ENCODE peak calls at places on chromosomes 1 and 21, in ten cellular contexts. O is tibial nerve; D is GM23248; R is lower lobe of right lung; K is aorta; A is gastrocnemius medialis; G is lung; W is body of pancreas; U is naive thymus-derived CD4-positive, alpha-beta T cell; Q is GM23338. J is an unnamed sample. For H3K4me1, the result is how much of the 10 kb centered on the place peaks cover.

GRCh38 chr1:206442101-206442500 is 28.2 kb upstream of the IKBKE start:
- DNase-seq in O (no peak), D (peak), R (no peak), K (no peak), A (no peak), G (no peak), W (no peak), U (no peak), Q (no peak), J (no peak)

GRCh38 chr1:77424236-77424635 is 142.4 kb downstream of the AK5 start:
- DNase-seq in O (no peak), D (peak), R (no peak), K (no peak), A (no peak), G (no peak), W (no peak), U (no peak), Q (no peak), J (no peak)

GRCh38 chr1:94612081-94612480 is 70.5 kb upstream of the F3 start:
- DNase-seq in O (no peak), D (no peak), R (no peak), K (no peak), A (no peak), G (no peak), W (no peak), U (no peak), Q (no peak), J (no peak)

GRCh38 chr1:67818725-67819301 is 14.5 kb downstream of the GNG12 start:
- DNase-seq in O (no peak), D (peak), R (no peak), K (no peak), A (no peak), G (no peak), W (no peak), U (no peak), Q (no peak), J (no peak)

GRCh38 chr1:13593511-13594131 is 10.0 kb downstream of the PDPN start:
- DNase-seq in O (peak), D (peak), R (no peak), K (peak), A (peak), G (no peak), W (peak), U (no peak), Q (peak), J (peak)

GRCh38 chr1:93304716-93305138 is 41.0 kb upstream of the DR1 start:
- DNase-seq in O (no peak), D (peak), R (no peak), K (no peak), A (peak), G (peak), W (peak), U (peak), Q (peak), J (peak)

GRCh38 chr1:240385985-240386978 is 225.7 kb downstream of the GREM2 start:
- DNase-seq in O (no peak), D (peak), R (no peak), K (no peak), A (no peak), G (no peak), W (no peak), U (no peak), Q (no peak), J (no peak)

GRCh38 chr1:62318756-62319544 is at the start of gene KANK4:
- DNase-seq in O (no peak), D (peak), R (no peak), K (no peak), A (no peak), G (no peak), W (peak), U (no peak), Q (peak), J (no peak)

GRCh38 chr1:118535901-118536300 is 350.9 kb upstream of the SPAG17 start:
- DNase-seq in O (no peak), D (no peak), R (no peak), K (no peak), A (no peak), G (no peak), W (no peak), U (no peak), Q (no peak), J (no peak)

GRCh38 chr21:45469273-45470086 is 64.5 kb downstream of the COL18A1 start:
- DNase-seq in O (peak), D (no peak), R (no peak), K (peak), A (no peak), G (no peak), W (peak), U (no peak), Q (no peak), J (no peak)

GRCh38 chr1:185281245-185281644 is 35.8 kb downstream of the IVNS1ABP start:
- DNase-seq in O (no peak), D (no peak), R (no peak), K (no peak), A (no peak), G (no peak), W (no peak), U (no peak), Q (no peak), J (no peak)

GRCh38 chr21:44686000-44686781 is 4.2 kb upstream of the KRTAP12-1 start:
- DNase-seq in O (no peak), D (no peak), R (peak), K (no peak), A (no peak), G (peak), W (no peak), U (no peak), Q (peak), J (no peak)

GRCh38 chr1:76040327-76040868 is 34.1 kb upstream of the ST6GALNAC3 start:
- DNase-seq in O (no peak), D (no peak), R (no peak), K (no peak), A (no peak), G (peak), W (no peak), U (no peak), Q (peak), J (peak)

GRCh38 chr1:25198731-25199231 is 33.5 kb downstream of the SYF2 start:
- DNase-seq in O (no peak), D (peak), R (no peak), K (no peak), A (no peak), G (no peak), W (peak), U (no peak), Q (peak), J (no peak)

GRCh38 chr1:44263191-44263944 is 50.1 kb downstream of the DMAP1 start:
- DNase-seq in O (no peak), D (no peak), R (no peak), K (no peak), A (no peak), G (no peak), W (no peak), U (no peak), Q (no peak), J (no peak)

GRCh38 chr1:32052887-32053286 is 19.9 kb upstream of the TMEM39B start:
- DNase-seq in O (no peak), D (peak), R (no peak), K (no peak), A (no peak), G (no peak), W (no peak), U (no peak), Q (no peak), J (no peak)

GRCh38 chr1:39332828-39333227 is 128.3 kb downstream of the MACF1 start:
- DNase-seq in O (no peak), D (no peak), R (no peak), K (no peak), A (no peak), G (no peak), W (no peak), U (no peak), Q (no peak), J (no peak)

GRCh38 chr1:18932387-18932786 is 24.1 kb downstream of the IFFO2 start:
- DNase-seq in O (no peak), D (peak), R (peak), K (no peak), A (no peak), G (peak), W (no peak), U (no peak), Q (no peak), J (no peak)

GRCh38 chr1:176656257-176656995 is 193.5 kb downstream of the PAPPA2 start:
- DNase-seq in O (no peak), D (peak), R (no peak), K (no peak), A (peak), G (no peak), W (peak), U (no peak), Q (no peak), J (no peak)
- H3K27ac ChIP-seq in O (no peak), D (peak), R (no peak), K (peak), A (peak), G (no peak), W (peak), U (no peak), Q (no peak), J (no peak)

GRCh38 chr1:10692401-10693021 is 103.9 kb downstream of the CASZ1 start:
- DNase-seq in O (no peak), D (peak), R (peak), K (no peak), A (no peak), G (peak), W (peak), U (peak), Q (no peak), J (no peak)
- H3K4me1 ChIP-seq in O (under half), D (under half), R (half or more), K (under half), A (half or more), G (under half), W (half or more), U (under half), Q (under half), J (under half)

DNA sequence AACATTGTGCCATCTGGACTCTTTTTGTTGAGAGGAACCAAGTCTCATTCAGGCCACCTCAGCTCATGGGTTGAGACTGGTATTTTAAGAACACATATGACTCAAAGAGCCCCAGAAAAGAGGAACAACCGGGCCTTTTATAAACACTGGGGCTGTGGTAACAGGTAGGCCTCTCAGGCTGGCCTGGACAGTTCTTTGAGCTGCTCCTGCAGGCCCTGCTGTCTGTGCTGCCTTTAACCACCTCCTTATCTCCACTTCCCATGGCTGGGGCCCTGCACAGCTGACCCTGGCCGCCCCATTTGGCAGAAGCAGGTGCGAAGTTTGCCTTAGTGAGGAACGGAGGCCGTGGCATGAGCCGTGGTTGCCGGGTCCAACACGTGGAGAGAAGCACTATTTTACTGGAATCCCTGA is 163.3 kb downstream of the RHOU start:
- DNase-seq in O (no peak), D (no peak), R (no peak), K (peak), A (no peak), G (no peak), W (no peak), U (no peak), Q (no peak), J (no peak)
- H3K27ac ChIP-seq in O (no peak), D (no peak), R (no peak), K (no peak), A (no peak), G (no peak), W (no peak), U (no peak), Q (no peak), J (no peak)

GRCh38 chr21:34022557-34023335 is 50.6 kb upstream of the MRPS6 start:
- DNase-seq in O (no peak), D (peak), R (peak), K (peak), A (no peak), G (no peak), W (no peak), U (peak), Q (no peak), J (no peak)

GRCh38 chr21:34020005-34020847 is 53.2 kb upstream of the MRPS6 start:
- DNase-seq in O (no peak), D (no peak), R (no peak), K (no peak), A (no peak), G (no peak), W (peak), U (no peak), Q (no peak), J (no peak)

GRCh38 chr21:34019402-34019801 is 54.0 kb upstream of the MRPS6 start:
- DNase-seq in O (no peak), D (no peak), R (no peak), K (no peak), A (no peak), G (no peak), W (no peak), U (no peak), Q (no peak), J (no peak)

GRCh38 chr21:34021726-34022125 is 51.7 kb upstream of the MRPS6 start:
- DNase-seq in O (no peak), D (no peak), R (no peak), K (no peak), A (no peak), G (no peak), W (no peak), U (no peak), Q (no peak), J (no peak)

GRCh38 chr21:34020934-34021553 is 52.3 kb upstream of the MRPS6 start:
- DNase-seq in O (no peak), D (no peak), R (no peak), K (no peak), A (no peak), G (no peak), W (no peak), U (no peak), Q (no peak), J (no peak)
- H3K4me1 ChIP-seq in O (under half), D (under half), R (under half), K (under half), A (under half), G (under half), W (under half), U (under half), Q (under half), J (under half)

GRCh38 chr21:35282944-35283343 is 233.8 kb upstream of the RUNX1 start:
- DNase-seq in O (no peak), D (no peak), R (no peak), K (no peak), A (no peak), G (no peak), W (no peak), U (no peak), Q (no peak), J (peak)

GRCh38 chr21:35280221-35280620 is 231.1 kb upstream of the RUNX1 start:
- DNase-seq in O (no peak), D (no peak), R (no peak), K (no peak), A (no peak), G (no peak), W (no peak), U (no peak), Q (no peak), J (no peak)

GRCh38 chr21:35284199-35284598 is 235.1 kb upstream of the RUNX1 start:
- DNase-seq in O (peak), D (peak), R (no peak), K (no peak), A (no peak), G (no peak), W (peak), U (no peak), Q (no peak), J (peak)

DNA sequence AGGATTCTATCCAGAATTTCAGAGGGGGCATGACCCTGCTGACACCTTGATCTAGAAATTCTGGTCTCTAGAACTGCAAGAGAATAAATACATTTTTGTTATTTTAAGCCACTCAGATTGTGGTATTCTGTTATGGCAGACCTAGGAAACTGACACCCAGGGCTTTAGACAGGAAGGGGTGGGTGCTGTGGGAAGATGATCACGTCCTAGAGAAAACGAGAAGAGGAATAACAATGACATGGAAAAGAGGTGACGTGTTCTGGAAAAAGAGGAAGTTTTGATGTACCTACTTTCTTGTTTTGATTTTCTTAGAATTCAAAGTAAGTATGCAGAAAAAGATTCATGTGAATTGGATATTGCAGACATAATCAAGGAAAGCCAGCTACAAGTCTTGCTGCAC is 232.8 kb upstream of the RUNX1 start:
- DNase-seq in O (no peak), D (no peak), R (no peak), K (no peak), A (no peak), G (no peak), W (no peak), U (no peak), Q (no peak), J (no peak)
- H3K27ac ChIP-seq in O (no peak), D (no peak), R (no peak), K (no peak), A (no peak), G (no peak), W (no peak), U (no peak), Q (no peak), J (no peak)

GRCh38 chr1:9714257-9714718 is 62.8 kb downstream of the PIK3CD start:
- DNase-seq in O (no peak), D (no peak), R (no peak), K (no peak), A (no peak), G (no peak), W (no peak), U (no peak), Q (peak), J (no peak)

GRCh38 chr1:9711466-9712020 is 60.0 kb downstream of the PIK3CD start:
- DNase-seq in O (no peak), D (no peak), R (no peak), K (no peak), A (no peak), G (no peak), W (no peak), U (no peak), Q (no peak), J (no peak)

GRCh38 chr1:9706178-9706577 is 54.6 kb downstream of the PIK3CD start:
- DNase-seq in O (no peak), D (no peak), R (no peak), K (no peak), A (no peak), G (no peak), W (no peak), U (no peak), Q (no peak), J (no peak)

GRCh38 chr1:9705337-9706098 is 54.0 kb downstream of the PIK3CD start:
- DNase-seq in O (no peak), D (peak), R (no peak), K (no peak), A (no peak), G (no peak), W (no peak), U (no peak), Q (no peak), J (no peak)

GRCh38 chr1:9710037-9710436 is 58.5 kb downstream of the PIK3CD start:
- DNase-seq in O (no peak), D (no peak), R (no peak), K (no peak), A (no peak), G (no peak), W (no peak), U (no peak), Q (no peak), J (no peak)
- H3K4me1 ChIP-seq in O (under half), D (under half), R (under half), K (under half), A (under half), G (under half), W (under half), U (under half), Q (under half), J (under half)

GRCh38 chr1:107246775-107247345 is 106.0 kb downstream of the NTNG1 start:
- DNase-seq in O (no peak), D (no peak), R (no peak), K (no peak), A (no peak), G (no peak), W (no peak), U (no peak), Q (no peak), J (no peak)

GRCh38 chr1:107247679-107248078 is 106.8 kb downstream of the NTNG1 start:
- DNase-seq in O (no peak), D (no peak), R (no peak), K (no peak), A (no peak), G (no peak), W (no peak), U (no peak), Q (no peak), J (no peak)

GRCh38 chr1:107244734-107245495 is 104.1 kb downstream of the NTNG1 start:
- DNase-seq in O (no peak), D (no peak), R (no peak), K (no peak), A (no peak), G (no peak), W (no peak), U (no peak), Q (no peak), J (no peak)

GRCh38 chr1:107243461-107243860 is 102.6 kb downstream of the NTNG1 start:
- DNase-seq in O (no peak), D (no peak), R (no peak), K (no peak), A (no peak), G (no peak), W (no peak), U (no peak), Q (no peak), J (no peak)
- H3K27ac ChIP-seq in O (no peak), D (no peak), R (no peak), K (no peak), A (no peak), G (no peak), W (no peak), U (no peak), Q (no peak), J (no peak)